ENCODE peak calls at places on chromosomes 1 and 21, in five cellular contexts. T is pancreas, B is ovary, H is BJ, W is PC-3. O is an unnamed sample.

GRCh38 chr1:231160851-231161710 is 777 bp upstream of the TRIM67 start:
- DNase-seq in T (peak; percentile 27), B (peak; percentile 34), H (no peak), W (no peak), O (no peak)

GRCh38 chr1:35931424-35932157 is 686 bp downstream of the AGO3 start:
- DNase-seq in T (peak; percentile 58), B (peak; percentile 61), H (no peak), W (peak; percentile 32), O (peak; percentile 15)

GRCh38 chr1:1179983-1180861 is 6.5 kb downstream of the TTLL10 start:
- DNase-seq in T (peak; percentile 32), B (peak; percentile 28), H (no peak), W (no peak), O (no peak)

GRCh38 chr1:229843627-229844238 is 217.7 kb downstream of the URB2 start:
- DNase-seq in T (no peak), B (peak; percentile 54), H (no peak), W (peak; percentile 77), O (peak; percentile 63)

GRCh38 chr1:1175221-1176062 is 1.8 kb downstream of the TTLL10 start:
- DNase-seq in T (no peak), B (no peak), H (no peak), W (no peak), O (no peak)

GRCh38 chr1:176625365-176625764 is 162.4 kb downstream of the PAPPA2 start:
- DNase-seq in T (no peak), B (no peak), H (no peak), W (no peak), O (no peak)

GRCh38 chr21:37263827-37264226 is 3.3 kb downstream of the VPS26C start:
- DNase-seq in T (no peak), B (no peak), H (no peak), W (no peak), O (no peak)

GRCh38 chr1:209106861-209107260 is 476.7 kb upstream of the CAMK1G start:
- DNase-seq in T (no peak), B (no peak), H (no peak), W (no peak), O (no peak)

GRCh38 chr1:198416276-198416675 is 124.2 kb downstream of the ATP6V1G3 start:
- DNase-seq in T (no peak), B (no peak), H (peak; percentile 12), W (no peak), O (no peak)

GRCh38 chr1:67431869-67432578 is 1.8 kb upstream of the SERBP1 start:
- DNase-seq in T (no peak), B (no peak), H (no peak), W (no peak), O (peak; percentile 23)

GRCh38 chr1:153095764-153096163 is 1.4 kb upstream of the SPRR2E start:
- DNase-seq in T (no peak), B (no peak), H (no peak), W (no peak), O (no peak)

GRCh38 chr1:234123867-234124266 is 219.4 kb downstream of the SLC35F3 start:
- DNase-seq in T (no peak), B (no peak), H (no peak), W (no peak), O (no peak)

GRCh38 chr1:107145637-107146036 is 4.8 kb downstream of the NTNG1 start:
- DNase-seq in T (no peak), B (no peak), H (no peak), W (no peak), O (no peak)

GRCh38 chr21:46180079-46180722 is 4.1 kb downstream of the SPATC1L start:
- DNase-seq in T (no peak), B (no peak), H (no peak), W (no peak), O (no peak)

GRCh38 chr1:64766385-64766784 is 21.5 kb downstream of the RAVER2 start:
- DNase-seq in T (no peak), B (no peak), H (no peak), W (no peak), O (peak; percentile 9)

GRCh38 chr21:39000496-39000895 is 182.8 kb downstream of the PSMG1 start:
- DNase-seq in T (no peak), B (no peak), H (no peak), W (peak; percentile 85), O (no peak)

GRCh38 chr1:53121319-53122172 is 20.9 kb downstream of the SLC1A7 start:
- DNase-seq in T (no peak), B (peak; percentile 83), H (no peak), W (peak; percentile 42), O (no peak)

GRCh38 chr1:37533317-37534093 is 18.9 kb upstream of the MEAF6 start:
- DNase-seq in T (no peak), B (no peak), H (no peak), W (peak; percentile 37), O (no peak)

GRCh38 chr1:14977338-14977931 is 176.1 kb upstream of the TMEM51 start:
- DNase-seq in T (no peak), B (no peak), H (no peak), W (peak; percentile 56), O (no peak)

GRCh38 chr1:245383396-245384330 is 228.9 kb downstream of the KIF26B start:
- DNase-seq in T (no peak), B (no peak), H (no peak), W (no peak), O (no peak)

GRCh38 chr1:40630488-40631223 is 34.8 kb downstream of the RIMS3 start:
- DNase-seq in T (peak; percentile 46), B (no peak), H (no peak), W (peak; percentile 25), O (peak; percentile 26)

GRCh38 chr1:97277891-97278662 is 556.5 kb downstream of the PTBP2 start:
- DNase-seq in T (no peak), B (no peak), H (peak; percentile 28), W (peak; percentile 87), O (peak; percentile 54)

GRCh38 chr1:99661780-99662179 is 15.9 kb downstream of the PALMD start:
- DNase-seq in T (no peak), B (no peak), H (no peak), W (no peak), O (peak; percentile 70)

GRCh38 chr1:54255026-54255425 is 55.1 kb downstream of the MRPL37 start:
- DNase-seq in T (no peak), B (no peak), H (no peak), W (peak; percentile 33), O (no peak)

GRCh38 chr1:209870151-209870831 is 42.5 kb downstream of the UTP25 start:
- DNase-seq in T (no peak), B (no peak), H (no peak), W (no peak), O (no peak)

GRCh38 chr1:31640964-31641363 is 3.7 kb downstream of the PEF1 start:
- DNase-seq in T (no peak), B (no peak), H (no peak), W (no peak), O (no peak)

GRCh38 chr1:43660355-43660754 is 10.4 kb downstream of the KDM4A start:
- DNase-seq in T (no peak), B (no peak), H (no peak), W (no peak), O (no peak)

GRCh38 chr1:222522105-222522915 is 25.6 kb downstream of the HHIPL2 start:
- DNase-seq in T (no peak), B (no peak), H (no peak), W (peak; percentile 80), O (no peak)

GRCh38 chr1:165073402-165074007 is 283.0 kb downstream of the LMX1A start:
- DNase-seq in T (no peak), B (no peak), H (no peak), W (peak; percentile 79), O (peak; percentile 67)

GRCh38 chr1:224407546-224408293 is 26.9 kb downstream of the WDR26 start:
- DNase-seq in T (no peak), B (no peak), H (no peak), W (peak; percentile 64), O (no peak)

GRCh38 chr21:26070822-26071425 is 99.6 kb downstream of the APP start:
- DNase-seq in T (no peak), B (no peak), H (peak; percentile 6), W (peak; percentile 49), O (peak; percentile 90)

GRCh38 chr1:145995148-145995851 is 1.1 kb downstream of the TXNIP start:
- DNase-seq in T (no peak), B (no peak), H (no peak), W (no peak), O (no peak)
- H3K4me3 ChIP-seq in T (peak overlapping the region; percentile 69), B (peak overlapping the region; percentile 83), H (peak overlapping the region; percentile 56), W (peak overlapping the region; percentile 99), O (peak overlapping the region; percentile 99)

GRCh38 chr1:218374972-218375371 is 29.8 kb downstream of the TGFB2 start:
- DNase-seq in T (no peak), B (no peak), H (no peak), W (peak; percentile 85), O (peak; percentile 59)
- TF ChIP-seq CTCF in T (no peak), B (no peak), H (no peak), W (no peak), O (no peak)

DNA sequence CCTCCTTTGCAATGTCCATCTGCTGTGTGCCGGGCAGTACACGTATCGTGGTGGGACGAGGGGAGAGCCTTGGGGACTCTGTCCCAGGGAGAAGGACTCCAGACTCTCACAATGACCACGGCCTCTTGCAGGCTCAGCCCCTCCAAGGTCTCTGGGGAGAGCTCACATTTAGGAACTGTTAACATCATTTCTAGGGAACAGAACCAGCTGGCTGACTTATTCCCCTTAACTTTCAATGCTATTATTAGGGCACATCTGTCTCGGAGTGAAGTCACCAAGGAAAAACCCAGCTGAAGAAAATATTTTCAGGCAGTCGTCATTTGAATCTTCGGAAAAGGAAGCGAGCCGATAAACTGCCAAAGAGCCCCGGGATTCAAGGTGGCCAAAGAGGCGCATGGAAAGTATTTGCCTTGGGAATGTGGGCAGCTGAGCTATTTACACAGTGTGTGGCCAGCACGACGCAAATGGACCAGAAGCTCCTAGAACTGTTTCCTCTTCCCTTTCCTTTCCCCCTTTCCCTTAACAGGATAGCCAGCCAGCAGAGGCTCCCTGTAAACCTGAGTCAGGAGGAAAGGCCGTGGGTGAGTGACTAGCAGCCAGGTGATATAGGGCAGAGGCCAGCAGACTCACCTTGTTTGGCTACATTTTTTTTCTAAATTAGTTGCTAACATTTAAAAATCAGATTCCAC is 74.5 kb downstream of the ITPKB start:
- DNase-seq in T (peak; percentile 55), B (no peak), H (peak; percentile 82), W (peak; percentile 87), O (peak; percentile 81)
- H3K4me3 ChIP-seq in T (no peak overlapping the region), B (no peak overlapping the region), H (no peak overlapping the region), W (no peak overlapping the region), O (no peak overlapping the region)

DNA sequence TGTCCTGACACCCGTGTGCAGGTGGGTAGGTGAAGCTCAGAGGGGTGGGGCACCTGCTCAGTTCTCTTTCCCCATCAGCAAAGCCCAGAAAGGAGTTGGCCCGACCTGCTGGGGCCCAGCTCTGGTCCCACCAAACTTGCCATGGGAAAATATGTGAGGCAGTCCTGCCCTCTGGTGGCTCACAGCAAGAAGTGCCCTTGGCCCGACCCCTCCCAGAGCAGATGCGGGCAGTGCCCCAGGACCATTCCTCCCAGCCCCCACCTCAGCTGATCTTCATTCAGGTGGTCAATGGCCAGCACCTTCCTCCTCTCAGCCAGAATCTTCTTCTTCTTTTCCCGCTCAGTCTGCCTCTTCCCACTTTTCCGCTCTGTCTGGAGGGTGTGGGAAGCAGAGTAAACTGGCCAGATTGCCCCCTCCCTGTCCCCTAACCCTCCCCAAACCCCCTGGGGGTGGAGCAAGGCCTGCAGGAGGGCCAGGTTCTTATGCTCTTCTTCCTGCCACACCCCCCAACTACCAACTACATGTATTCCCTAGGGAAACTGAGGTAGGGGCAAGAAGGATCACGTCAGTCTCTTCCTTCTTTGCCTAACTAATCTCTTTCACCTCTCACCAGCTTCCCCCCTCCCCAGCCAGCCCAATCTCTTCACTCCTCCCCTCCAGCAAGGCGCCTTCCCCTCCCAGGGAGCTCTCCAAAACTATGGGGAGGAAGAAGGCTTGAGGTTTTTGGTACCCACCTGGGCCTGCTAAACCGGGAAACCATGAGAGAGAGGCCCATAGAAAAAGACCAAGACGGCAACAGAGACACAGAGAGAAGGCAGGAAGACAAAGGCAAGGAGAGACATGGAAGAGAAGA is 15.6 kb downstream of the TNNT2 start:
- DNase-seq in T (no peak), B (peak; percentile 39), H (no peak), W (peak; percentile 93), O (peak; percentile 28)
- TF ChIP-seq CTCF in T (peak; percentile 71), B (no peak), H (peak; percentile 82), W (peak; percentile 100), O (peak; percentile 75)

O was measured in fibroblast of villous mesenchyme.